ENCODE peak calls at places on chromosomes 16 and 17, in eight cellular contexts. Y, G, Q, H, J, A, Z and M are unnamed samples.

GRCh38 chr17:36939944-36940312 is 2.7 kb downstream of the LHX1 start:
- DNase-seq in H (no peak), Z (no peak), A (no peak), J (no peak), G (no peak), Y (no peak), Q (no peak), M (no peak)

GRCh38 chr17:5485270-5486205 is at the start of gene DERL2:
- DNase-seq in Z (no peak), J (no peak), H (peak; percentile 60), Y (no peak), Q (peak; percentile 35), G (no peak), A (no peak), M (no peak)

GRCh38 chr17:66123163-66123562 is 68.8 kb downstream of the CEP112 start:
- DNase-seq in A (peak; percentile 4), G (no peak), Q (peak; percentile 35), H (peak; percentile 5), J (no peak), Z (peak; percentile 68), Y (no peak), M (no peak)

GRCh38 chr17:6257339-6257738 is 177.6 kb downstream of the AIPL1 start:
- DNase-seq in Q (peak; percentile 8), G (no peak), Y (no peak), Z (no peak), A (no peak), H (peak; percentile 95), J (no peak), M (no peak)

GRCh38 chr17:61389670-61390478 is 9.8 kb upstream of the TBX2 start:
- DNase-seq in Y (no peak), Q (peak; percentile 24), G (peak; percentile 51), H (peak; percentile 60), A (no peak), Z (peak; percentile 96), J (peak; percentile 76), M (peak; percentile 65)

GRCh38 chr17:5468075-5468473 is 708 bp downstream of the DHX33 start:
- DNase-seq in Y (no peak), A (no peak), Z (no peak), H (no peak), J (no peak), Q (no peak), G (no peak), M (no peak)

GRCh38 chr17:4234406-4234805 is 29.4 kb downstream of the ANKFY1 start:
- DNase-seq in G (no peak), Z (no peak), Y (no peak), Q (peak; percentile 61), J (no peak), H (no peak), A (no peak), M (no peak)

GRCh38 chr16:70795513-70795912 is 5.4 kb downstream of the VAC14 start:
- DNase-seq in Z (no peak), J (no peak), A (no peak), G (no peak), H (no peak), Q (no peak), Y (no peak), M (no peak)

GRCh38 chr17:50501054-50501453 is 7.2 kb upstream of the MYCBPAP start:
- DNase-seq in A (no peak), Z (peak; percentile 79), H (peak; percentile 40), Y (no peak), G (no peak), J (peak; percentile 50), Q (no peak), M (peak; percentile 62)

GRCh38 chr16:26623442-26623841 is 443.3 kb upstream of the C16orf82 start:
- DNase-seq in H (no peak), J (no peak), Y (no peak), Z (no peak), A (no peak), Q (no peak), G (no peak), M (no peak)

GRCh38 chr17:19716108-19717030 is at the start of gene SLC47A2:
- DNase-seq in J (no peak), G (peak; percentile 81), A (no peak), Q (no peak), Z (peak; percentile 66), Y (no peak), H (no peak), M (no peak)

GRCh38 chr17:70407501-70407900 is 238.2 kb downstream of the KCNJ2 start:
- DNase-seq in J (no peak), A (no peak), Z (no peak), G (no peak), Y (no peak), Q (no peak), H (no peak), M (no peak)

GRCh38 chr17:15912416-15912955 is 32.4 kb upstream of the ADORA2B start:
- DNase-seq in A (no peak), G (no peak), Y (no peak), H (no peak), J (no peak), Q (no peak), Z (no peak), M (no peak)

GRCh38 chr16:10937068-10937859 is 5.0 kb downstream of the DEXI start:
- DNase-seq in G (no peak), Z (no peak), Q (no peak), H (no peak), Y (no peak), A (no peak), J (no peak), M (no peak)

GRCh38 chr16:81061307-81061640 is 15.8 kb downstream of the C16orf46 start:
- DNase-seq in Q (no peak), A (no peak), G (no peak), H (no peak), Z (no peak), J (no peak), Y (no peak), M (no peak)

GRCh38 chr16:6177781-6178180 is 1080.2 kb upstream of the EEF2KMT start:
- DNase-seq in Q (no peak), A (no peak), H (no peak), Z (no peak), G (no peak), J (no peak), Y (no peak), M (no peak)

GRCh38 chr16:87324411-87325275 is 7.5 kb upstream of the C16orf95 start:
- DNase-seq in J (peak; percentile 55), Q (peak; percentile 10), Z (peak; percentile 87), A (no peak), G (no peak), Y (peak; percentile 20), H (peak; percentile 57), M (peak; percentile 49)

GRCh38 chr16:82641336-82641984 is 14.7 kb downstream of the CDH13 start:
- DNase-seq in Y (no peak), Z (no peak), G (no peak), A (no peak), J (no peak), Q (peak; percentile 48), H (peak; percentile 38), M (no peak)
- TF ChIP-seq CTCF in Y (peak; percentile 45), Z (peak; percentile 71), G (no peak), A (peak; percentile 54), J (no peak), Q (peak; percentile 71), H (peak; percentile 44), M (no peak)

DNA sequence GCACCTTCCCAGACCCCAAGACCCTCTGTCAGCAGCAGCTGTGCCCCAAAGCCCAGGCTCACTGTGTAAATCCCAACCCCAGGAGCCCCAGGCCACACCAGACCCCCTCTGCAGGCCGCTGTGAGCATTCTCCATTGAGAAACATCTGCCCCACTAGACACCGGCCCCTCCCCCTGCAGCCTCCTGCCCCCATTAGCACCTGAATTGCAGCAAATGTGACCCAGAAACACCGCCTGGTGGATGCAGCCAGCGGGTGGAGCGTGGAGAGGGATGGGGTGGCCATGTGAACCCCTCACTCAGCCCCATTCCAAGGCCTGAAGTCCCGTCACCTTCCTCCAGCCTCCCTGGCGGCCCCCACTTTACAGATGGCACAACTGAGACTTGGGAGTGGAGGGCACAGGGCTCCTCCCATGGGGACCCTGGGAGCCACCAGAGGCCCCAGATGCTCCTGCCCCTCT is 2.2 kb downstream of the UBALD1 start:
- DNase-seq in H (no peak), Z (peak; percentile 87), A (no peak), J (no peak), G (no peak), Q (no peak), Y (no peak), M (no peak)
- TF ChIP-seq CTCF in H (no peak), Z (peak; percentile 67), A (no peak), J (no peak), G (no peak), Q (peak; percentile 3), Y (no peak), M (no peak)

GRCh38 chr16:951660-952301 is 19.0 kb downstream of the LMF1 start:
- DNase-seq in J (no peak), Z (no peak), Q (no peak), H (no peak), Y (no peak), G (no peak), A (no peak), M (no peak)

DNA sequence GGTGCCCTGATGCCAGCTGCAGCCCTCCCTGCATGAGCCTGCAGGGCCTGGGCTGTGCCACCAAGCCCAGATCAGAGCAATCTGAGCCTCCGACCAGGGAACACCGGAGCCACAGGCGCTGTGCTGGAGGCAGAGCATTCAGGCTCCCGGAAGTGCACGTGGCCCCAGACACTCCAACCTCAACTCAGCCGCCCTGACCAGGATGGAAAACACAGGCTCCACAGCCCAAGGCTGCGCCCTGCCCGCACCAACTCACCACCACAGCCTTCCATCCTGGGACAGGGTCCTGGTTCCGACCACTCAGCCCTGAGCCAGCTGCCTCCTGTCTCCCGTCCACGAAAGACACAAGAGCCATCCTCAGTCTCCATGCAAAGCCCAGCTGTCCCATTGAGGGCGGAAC is 18.5 kb downstream of the LMF1 start:
- DNase-seq in A (no peak), Y (no peak), J (no peak), H (no peak), Z (no peak), G (no peak), Q (no peak), M (no peak)
- TF ChIP-seq CTCF in A (no peak), Y (no peak), J (no peak), H (no peak), Z (no peak), G (no peak), Q (no peak), M (no peak)

GRCh38 chr16:89700100-89700648 is 1.3 kb downstream of the SPATA2L start:
- DNase-seq in Z (peak; percentile 100), Y (peak; percentile 95), G (peak; percentile 100), H (peak; percentile 97), J (peak; percentile 98), Q (peak; percentile 95), A (peak; percentile 88), M (peak; percentile 100)
- TF ChIP-seq CTCF in Z (peak; percentile 76), Y (peak; percentile 80), G (peak; percentile 79), H (peak; percentile 52), J (peak; percentile 78), Q (peak; percentile 45), A (peak; percentile 76), M (peak; percentile 83)